ENCODE peak calls at places on chromosomes 2 and 18, in nine cellular contexts. One of them, this sample, is unnamed.

GRCh38 chr18:32469190-32469611 is 1.5 kb downstream of the GAREM1 start:
- DNase-seq in fibroblast of lung: peak; percentile 32
- DNase-seq in ovary: peak; percentile 25
- DNase-seq in AG10803: peak; percentile 5
- DNase-seq in upper lobe of left lung: peak; percentile 28
- DNase-seq in astrocyte: peak; percentile 15
- DNase-seq in fibroblast of mammary gland: peak; percentile 55
- DNase-seq in astrocyte of the spinal cord: peak; percentile 25
- DNase-seq in fibroblast of pulmonary artery: peak; percentile 50
- DNase-seq in this sample: peak; percentile 59

GRCh38 chr2:108611021-108611420 is 76.8 kb downstream of the LIMS1 start:
- DNase-seq in fibroblast of pulmonary artery: no peak
- DNase-seq in astrocyte of the spinal cord: no peak
- DNase-seq in AG10803: no peak
- DNase-seq in fibroblast of lung: no peak
- DNase-seq in astrocyte: no peak
- DNase-seq in fibroblast of mammary gland: no peak
- DNase-seq in upper lobe of left lung: no peak
- DNase-seq in ovary: no peak
- DNase-seq in this sample: no peak

GRCh38 chr2:119393971-119394748 is 27.4 kb downstream of the DBI start:
- DNase-seq in astrocyte of the spinal cord: no peak
- DNase-seq in fibroblast of mammary gland: no peak
- DNase-seq in upper lobe of left lung: no peak
- DNase-seq in AG10803: no peak
- DNase-seq in fibroblast of pulmonary artery: no peak
- DNase-seq in ovary: no peak
- DNase-seq in fibroblast of lung: no peak
- DNase-seq in astrocyte: no peak
- DNase-seq in this sample: no peak

GRCh38 chr2:234450431-234451095 is 46.3 kb downstream of the ARL4C start:
- DNase-seq in AG10803: no peak
- DNase-seq in ovary: no peak
- DNase-seq in fibroblast of mammary gland: no peak
- DNase-seq in astrocyte of the spinal cord: no peak
- DNase-seq in upper lobe of left lung: no peak
- DNase-seq in fibroblast of lung: no peak
- DNase-seq in astrocyte: no peak
- DNase-seq in fibroblast of pulmonary artery: no peak
- DNase-seq in this sample: no peak

GRCh38 chr2:173652311-173652710 is 297.6 kb downstream of the CDCA7 start:
- DNase-seq in AG10803: peak; percentile 92
- DNase-seq in fibroblast of mammary gland: peak; percentile 92
- DNase-seq in astrocyte of the spinal cord: peak; percentile 92
- DNase-seq in upper lobe of left lung: no peak
- DNase-seq in ovary: no peak
- DNase-seq in fibroblast of pulmonary artery: peak; percentile 91
- DNase-seq in astrocyte: peak; percentile 98
- DNase-seq in fibroblast of lung: peak; percentile 98
- DNase-seq in this sample: peak; percentile 95

GRCh38 chr18:21439453-21439852 is 161.1 kb downstream of the ESCO1 start:
- DNase-seq in fibroblast of pulmonary artery: peak; percentile 75
- DNase-seq in upper lobe of left lung: no peak
- DNase-seq in astrocyte of the spinal cord: peak; percentile 67
- DNase-seq in fibroblast of mammary gland: peak; percentile 96
- DNase-seq in fibroblast of lung: peak; percentile 95
- DNase-seq in astrocyte: peak; percentile 96
- DNase-seq in AG10803: peak; percentile 99
- DNase-seq in ovary: no peak
- DNase-seq in this sample: peak; percentile 94

GRCh38 chr2:20073462-20073861 is 22.0 kb upstream of the LAPTM4A start:
- DNase-seq in fibroblast of lung: no peak
- DNase-seq in fibroblast of pulmonary artery: no peak
- DNase-seq in upper lobe of left lung: no peak
- DNase-seq in AG10803: no peak
- DNase-seq in ovary: no peak
- DNase-seq in astrocyte of the spinal cord: no peak
- DNase-seq in fibroblast of mammary gland: peak; percentile 24
- DNase-seq in astrocyte: no peak
- DNase-seq in this sample: no peak

GRCh38 chr2:237868631-237869356 is 9.4 kb downstream of the RAMP1 start:
- DNase-seq in fibroblast of pulmonary artery: peak; percentile 83
- DNase-seq in astrocyte: peak; percentile 73
- DNase-seq in ovary: no peak
- DNase-seq in fibroblast of mammary gland: peak; percentile 78
- DNase-seq in fibroblast of lung: peak; percentile 74
- DNase-seq in astrocyte of the spinal cord: peak; percentile 58
- DNase-seq in upper lobe of left lung: no peak
- DNase-seq in AG10803: peak; percentile 42
- DNase-seq in this sample: peak; percentile 83

GRCh38 chr2:160420711-160421110 is 72.9 kb downstream of the RBMS1 start:
- DNase-seq in upper lobe of left lung: no peak
- DNase-seq in astrocyte: no peak
- DNase-seq in fibroblast of mammary gland: no peak
- DNase-seq in ovary: no peak
- DNase-seq in fibroblast of pulmonary artery: no peak
- DNase-seq in astrocyte of the spinal cord: no peak
- DNase-seq in fibroblast of lung: no peak
- DNase-seq in AG10803: no peak
- DNase-seq in this sample: no peak

DNA sequence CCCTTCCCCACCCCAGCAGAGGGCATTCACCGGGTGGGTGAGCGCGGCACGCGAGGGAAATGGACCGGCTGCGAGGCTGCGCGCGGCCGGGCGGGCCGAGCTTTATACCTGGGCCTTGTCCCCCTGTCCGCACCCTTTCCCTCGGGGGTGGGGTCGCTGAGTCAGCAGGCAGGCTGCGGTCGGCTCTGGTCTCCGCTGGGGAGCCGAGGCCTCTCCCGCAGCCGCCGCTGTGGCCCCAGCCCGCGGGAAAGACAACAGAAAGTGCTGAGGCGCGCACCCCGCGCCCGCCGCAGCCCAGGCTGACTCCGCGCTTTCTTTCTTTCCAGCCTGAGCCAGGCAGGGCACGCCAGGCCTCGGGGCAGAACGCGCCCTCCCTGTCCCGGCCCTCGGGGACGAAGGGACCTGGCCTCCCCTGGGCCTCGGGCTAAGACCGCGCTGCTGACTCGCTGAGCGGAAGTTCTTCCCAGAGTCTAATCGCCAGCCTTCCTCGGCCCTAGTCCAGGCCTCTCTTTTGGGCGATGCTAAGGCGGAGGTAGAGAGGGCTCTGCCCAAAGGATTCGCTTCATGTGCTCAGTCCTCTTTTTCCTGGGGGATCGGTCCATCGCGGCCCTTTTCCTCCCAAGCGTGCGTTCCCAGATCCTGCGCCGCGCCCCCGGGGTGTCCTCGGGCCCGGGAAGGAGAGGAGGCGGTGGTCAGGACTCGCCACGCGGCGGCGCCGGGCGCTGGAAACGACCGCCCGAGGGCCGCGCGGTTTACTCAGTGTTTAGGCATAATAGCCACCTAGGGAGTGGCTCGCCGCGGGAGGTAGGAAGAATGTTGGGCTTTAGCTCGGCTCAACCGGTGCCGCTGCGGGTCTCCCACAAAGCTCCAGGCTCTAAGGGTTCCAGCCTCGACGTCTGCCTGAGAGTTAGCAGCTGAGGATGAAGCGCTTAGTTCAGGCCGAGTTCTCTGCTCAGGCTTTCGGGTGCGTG is at the start of gene CRYBA2:
- DNase-seq in fibroblast of mammary gland: no peak
- DNase-seq in upper lobe of left lung: peak; percentile 86
- DNase-seq in fibroblast of lung: peak; percentile 20
- DNase-seq in fibroblast of pulmonary artery: peak; percentile 7
- DNase-seq in astrocyte of the spinal cord: no peak
- DNase-seq in AG10803: no peak
- DNase-seq in ovary: no peak
- DNase-seq in astrocyte: no peak
- DNase-seq in this sample: peak; percentile 24
- TF ChIP-seq CTCF in fibroblast of mammary gland: no peak
- TF ChIP-seq CTCF in upper lobe of left lung: no peak
- TF ChIP-seq CTCF in fibroblast of lung: no peak
- TF ChIP-seq CTCF in fibroblast of pulmonary artery: no peak
- TF ChIP-seq CTCF in astrocyte of the spinal cord: no peak
- TF ChIP-seq CTCF in AG10803: no peak
- TF ChIP-seq CTCF in ovary: no peak
- TF ChIP-seq CTCF in astrocyte: no peak
- TF ChIP-seq CTCF in this sample: no peak

DNA sequence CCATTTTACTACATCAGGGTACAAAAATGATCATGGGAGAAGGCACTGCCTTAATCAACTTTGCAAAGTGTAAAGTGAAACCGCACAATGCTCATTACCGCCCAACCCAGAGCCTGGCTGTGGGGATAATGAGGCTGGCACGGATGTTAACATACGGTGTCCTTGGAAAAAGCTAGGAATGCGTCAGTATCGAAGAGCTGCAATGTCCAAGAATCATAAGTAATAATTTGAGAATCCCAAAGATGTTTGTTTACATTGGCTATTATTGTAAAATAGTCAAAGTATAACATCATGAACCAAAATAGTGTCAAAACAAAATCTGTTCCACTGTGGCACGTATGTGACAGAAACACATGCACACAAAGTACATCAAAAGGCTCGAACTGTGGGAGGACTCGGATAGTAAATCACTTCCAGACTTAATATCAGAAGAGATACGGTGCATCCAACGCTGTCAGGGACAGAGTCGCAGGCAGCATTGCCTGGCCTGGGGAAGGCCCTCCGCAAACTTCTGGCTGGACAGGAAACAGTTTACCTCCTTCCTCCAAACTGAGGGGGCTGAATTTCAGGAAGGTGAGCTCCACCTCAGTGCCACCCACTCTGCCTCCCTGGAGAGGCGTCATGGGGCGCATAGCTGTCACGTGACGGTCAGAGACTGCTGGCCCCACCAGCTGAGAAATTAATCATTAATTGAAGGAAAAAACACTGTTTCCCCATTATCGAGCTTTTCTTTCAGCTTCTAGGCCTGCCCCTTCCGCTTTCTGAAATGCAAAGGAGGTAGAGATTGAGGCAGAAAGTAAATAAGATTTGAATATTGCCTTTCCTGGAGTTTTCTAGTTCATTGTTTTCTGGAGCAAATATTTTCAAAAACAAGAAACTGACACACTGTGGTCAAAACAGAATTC is 1.8 kb upstream of the ID2 start:
- DNase-seq in fibroblast of mammary gland: peak; percentile 70
- DNase-seq in ovary: peak; percentile 36
- DNase-seq in astrocyte of the spinal cord: peak; percentile 55
- DNase-seq in fibroblast of pulmonary artery: peak; percentile 55
- DNase-seq in fibroblast of lung: peak; percentile 70
- DNase-seq in AG10803: peak; percentile 80
- DNase-seq in astrocyte: peak; percentile 66
- DNase-seq in upper lobe of left lung: no peak
- DNase-seq in this sample: peak; percentile 59
- H3K4me3 ChIP-seq in fibroblast of mammary gland: peak overlapping the region; percentile 44
- H3K4me3 ChIP-seq in ovary: peak overlapping the region; percentile 38
- H3K4me3 ChIP-seq in astrocyte of the spinal cord: peak overlapping the region; percentile 50
- H3K4me3 ChIP-seq in fibroblast of pulmonary artery: peak overlapping the region; percentile 63
- H3K4me3 ChIP-seq in fibroblast of lung: peak overlapping the region; percentile 68
- H3K4me3 ChIP-seq in AG10803: peak overlapping the region; percentile 74
- H3K4me3 ChIP-seq in astrocyte: peak overlapping the region; percentile 59
- H3K4me3 ChIP-seq in upper lobe of left lung: peak overlapping the region; percentile 64
- H3K4me3 ChIP-seq in this sample: peak overlapping the region; percentile 59

GRCh38 chr2:23478087-23478932 is 93.3 kb downstream of the KLHL29 start:
- DNase-seq in astrocyte of the spinal cord: no peak
- DNase-seq in fibroblast of pulmonary artery: no peak
- DNase-seq in astrocyte: no peak
- DNase-seq in upper lobe of left lung: no peak
- DNase-seq in fibroblast of lung: no peak
- DNase-seq in fibroblast of mammary gland: no peak
- DNase-seq in AG10803: no peak
- DNase-seq in ovary: no peak
- DNase-seq in this sample: no peak

GRCh38 chr2:23477392-23477791 is 92.4 kb downstream of the KLHL29 start:
- DNase-seq in fibroblast of lung: no peak
- DNase-seq in upper lobe of left lung: no peak
- DNase-seq in AG10803: no peak
- DNase-seq in fibroblast of mammary gland: no peak
- DNase-seq in ovary: no peak
- DNase-seq in astrocyte: no peak
- DNase-seq in astrocyte of the spinal cord: no peak
- DNase-seq in fibroblast of pulmonary artery: no peak
- DNase-seq in this sample: no peak

GRCh38 chr2:23475036-23475435 is 90.1 kb downstream of the KLHL29 start:
- DNase-seq in upper lobe of left lung: no peak
- DNase-seq in AG10803: no peak
- DNase-seq in ovary: no peak
- DNase-seq in astrocyte: no peak
- DNase-seq in fibroblast of lung: no peak
- DNase-seq in astrocyte of the spinal cord: no peak
- DNase-seq in fibroblast of pulmonary artery: no peak
- DNase-seq in fibroblast of mammary gland: no peak
- DNase-seq in this sample: no peak

GRCh38 chr2:23475473-23475872 is 90.5 kb downstream of the KLHL29 start:
- DNase-seq in fibroblast of lung: no peak
- DNase-seq in fibroblast of mammary gland: no peak
- DNase-seq in fibroblast of pulmonary artery: no peak
- DNase-seq in upper lobe of left lung: no peak
- DNase-seq in ovary: no peak
- DNase-seq in AG10803: no peak
- DNase-seq in astrocyte of the spinal cord: no peak
- DNase-seq in astrocyte: no peak
- DNase-seq in this sample: no peak

GRCh38 chr2:23476786-23477185 is 91.8 kb downstream of the KLHL29 start:
- DNase-seq in fibroblast of pulmonary artery: no peak
- DNase-seq in astrocyte of the spinal cord: no peak
- DNase-seq in fibroblast of mammary gland: no peak
- DNase-seq in ovary: no peak
- DNase-seq in astrocyte: no peak
- DNase-seq in fibroblast of lung: no peak
- DNase-seq in upper lobe of left lung: no peak
- DNase-seq in AG10803: no peak
- DNase-seq in this sample: no peak
- TF ChIP-seq CTCF in fibroblast of pulmonary artery: no peak
- TF ChIP-seq CTCF in astrocyte of the spinal cord: no peak
- TF ChIP-seq CTCF in fibroblast of mammary gland: no peak
- TF ChIP-seq CTCF in ovary: no peak
- TF ChIP-seq CTCF in astrocyte: no peak
- TF ChIP-seq CTCF in fibroblast of lung: no peak
- TF ChIP-seq CTCF in upper lobe of left lung: no peak
- TF ChIP-seq CTCF in AG10803: no peak
- TF ChIP-seq CTCF in this sample: no peak

GRCh38 chr2:218872645-218873358 is 7.8 kb upstream of the WNT10A start:
- DNase-seq in AG10803: no peak
- DNase-seq in upper lobe of left lung: no peak
- DNase-seq in fibroblast of mammary gland: no peak
- DNase-seq in fibroblast of lung: no peak
- DNase-seq in astrocyte of the spinal cord: no peak
- DNase-seq in fibroblast of pulmonary artery: no peak
- DNase-seq in ovary: no peak
- DNase-seq in astrocyte: no peak
- DNase-seq in this sample: no peak
- H3K4me3 ChIP-seq in AG10803: no peak overlapping the region
- H3K4me3 ChIP-seq in upper lobe of left lung: no peak overlapping the region
- H3K4me3 ChIP-seq in fibroblast of mammary gland: no peak overlapping the region
- H3K4me3 ChIP-seq in fibroblast of lung: no peak overlapping the region
- H3K4me3 ChIP-seq in astrocyte of the spinal cord: no peak overlapping the region
- H3K4me3 ChIP-seq in fibroblast of pulmonary artery: no peak overlapping the region
- H3K4me3 ChIP-seq in ovary: no peak overlapping the region
- H3K4me3 ChIP-seq in astrocyte: no peak overlapping the region
- H3K4me3 ChIP-seq in this sample: no peak overlapping the region

This sample was measured in cardiac fibroblast.